ENCODE peak calls at places on chromosomes 7 and 10, in eight cellular contexts. G is WERI-Rb-1, K is fibroblast of pulmonary artery, B is GM10248, C is fibroblast of lung, E is dorsolateral prefrontal cortex, A is WTC11, P is HepG2. U is an unnamed sample.

GRCh38 chr7:80147543-80148376 is 13.1 kb downstream of the GNAI1 start:
- DNase-seq in C (peak; percentile 91), B (no peak), P (no peak), K (peak; percentile 95), E (no peak), A (no peak), G (no peak), U (peak; percentile 52)

GRCh38 chr7:98202367-98203195 is 8.7 kb upstream of the BHLHA15 start:
- DNase-seq in E (peak; percentile 9), K (no peak), G (no peak), B (peak; percentile 92), C (no peak), P (no peak), A (no peak), U (no peak)

GRCh38 chr7:126799541-126799940 is 453.2 kb downstream of the GRM8 start:
- DNase-seq in P (no peak), G (no peak), A (no peak), E (no peak), B (no peak), C (no peak), K (no peak), U (no peak)

GRCh38 chr7:66326501-66327180 is 121.5 kb downstream of the TPST1 start:
- DNase-seq in C (peak; percentile 86), E (no peak), K (peak; percentile 90), B (no peak), G (no peak), A (no peak), P (no peak), U (peak; percentile 91)

GRCh38 chr10:105769248-105770184 is 1128.4 kb downstream of the SORCS3 start:
- DNase-seq in B (no peak), P (no peak), C (peak; percentile 1), E (no peak), K (no peak), A (no peak), G (no peak), U (no peak)

GRCh38 chr10:86730227-86730626 is 26.2 kb upstream of the BMPR1A start:
- DNase-seq in B (no peak), A (no peak), G (no peak), E (peak; percentile 62), C (no peak), P (peak; percentile 47), K (peak; percentile 57), U (no peak)

GRCh38 chr10:95785317-95785716 is 29.4 kb downstream of the ENTPD1 start:
- DNase-seq in A (no peak), E (no peak), B (no peak), C (no peak), G (no peak), K (no peak), P (no peak), U (no peak)

GRCh38 chr10:88960854-88961253 is 8.3 kb upstream of the ACTA2 start:
- DNase-seq in C (no peak), K (no peak), E (no peak), P (no peak), B (no peak), G (no peak), A (no peak), U (no peak)

GRCh38 chr10:106474891-106475290 is 689.6 kb downstream of the SORCS1 start:
- DNase-seq in C (no peak), P (no peak), E (no peak), A (no peak), B (no peak), G (no peak), K (no peak), U (peak; percentile 2)

GRCh38 chr7:143367972-143368371 is 5.5 kb upstream of the FAM131B start:
- DNase-seq in A (no peak), C (no peak), K (no peak), G (no peak), E (no peak), B (no peak), P (no peak), U (no peak)

GRCh38 chr7:96921771-96922170 is 83.6 kb upstream of the DLX6 start:
- DNase-seq in A (no peak), P (no peak), C (no peak), E (no peak), G (no peak), B (no peak), K (no peak), U (no peak)

GRCh38 chr7:93873998-93874574 is 16.5 kb downstream of the TFPI2 start:
- DNase-seq in A (peak; percentile 34), G (no peak), K (no peak), P (no peak), E (no peak), C (no peak), B (no peak), U (no peak)

GRCh38 chr7:961546-962400 is 7.3 kb upstream of the ADAP1 start:
- DNase-seq in K (no peak), A (no peak), P (no peak), B (no peak), C (no peak), E (no peak), G (no peak), U (no peak)

GRCh38 chr10:17644485-17644964 is 574 bp downstream of the STAM start:
- DNase-seq in B (peak; percentile 23), P (no peak), K (peak; percentile 49), A (no peak), G (peak; percentile 53), C (no peak), E (peak; percentile 28), U (no peak)

GRCh38 chr10:83580373-83581012 is 558.8 kb upstream of the GHITM start:
- DNase-seq in G (no peak), P (no peak), K (no peak), E (no peak), B (no peak), C (no peak), A (no peak), U (no peak)

GRCh38 chr7:24731313-24731712 is 26.0 kb downstream of the GSDME start:
- DNase-seq in K (no peak), C (no peak), E (peak; percentile 53), B (no peak), P (no peak), A (no peak), G (no peak), U (no peak)

GRCh38 chr7:36137754-36138153 is 15.3 kb upstream of the EEPD1 start:
- DNase-seq in B (no peak), G (no peak), A (no peak), C (no peak), E (no peak), K (no peak), P (no peak), U (no peak)

DNA sequence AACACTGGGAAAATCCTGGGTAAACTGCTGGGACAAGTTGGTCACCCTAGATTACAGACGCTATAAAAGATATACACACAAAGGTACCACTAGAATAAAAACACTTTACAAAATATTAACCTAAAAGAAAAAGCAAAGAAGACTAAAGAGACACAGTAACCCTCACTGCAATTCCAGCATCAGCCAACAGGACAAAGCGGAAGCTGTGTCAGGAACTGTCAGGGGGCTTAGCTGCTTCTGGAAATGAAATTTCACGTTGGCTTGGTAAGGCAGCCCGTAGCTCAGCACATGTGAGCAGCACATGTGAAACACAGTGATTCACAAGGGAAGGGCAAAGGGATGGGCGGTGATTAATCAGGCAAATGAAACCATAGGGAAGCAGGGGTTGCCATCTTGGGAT is 195.3 kb downstream of the MGMT start:
- DNase-seq in P (no peak), G (no peak), A (no peak), B (no peak), E (no peak), K (no peak), C (no peak), U (no peak)
- TF ChIP-seq CTCF in P (no peak), G (peak; percentile 42), A (no peak), B (no peak), E (no peak), K (no peak), C (no peak), U (no peak)

GRCh38 chr10:90136731-90137316 is 435.4 kb downstream of the KIF20B start:
- DNase-seq in A (peak; percentile 13), C (peak; percentile 32), K (peak; percentile 31), B (no peak), G (no peak), E (no peak), P (no peak), U (no peak)

GRCh38 chr10:90133606-90134005 is 432.2 kb downstream of the KIF20B start:
- DNase-seq in P (no peak), K (no peak), A (no peak), G (no peak), C (no peak), B (no peak), E (no peak), U (no peak)

GRCh38 chr10:90138844-90139243 is 437.5 kb downstream of the KIF20B start:
- DNase-seq in A (no peak), C (no peak), E (no peak), K (peak; percentile 38), B (no peak), G (no peak), P (peak; percentile 4), U (no peak)
- TF ChIP-seq CTCF in A (peak; percentile 63), C (peak; percentile 47), E (peak; percentile 50), K (peak; percentile 55), B (no peak), G (peak; percentile 61), P (peak; percentile 26), U (no peak)

GRCh38 chr10:35594115-35594849 is 10.9 kb upstream of the GJD4 start:
- DNase-seq in A (peak; percentile 45), K (no peak), G (no peak), B (no peak), E (no peak), C (no peak), P (no peak), U (no peak)

GRCh38 chr10:35592421-35592820 is 12.7 kb upstream of the GJD4 start:
- DNase-seq in E (no peak), A (no peak), K (no peak), P (no peak), B (no peak), G (no peak), C (no peak), U (no peak)

GRCh38 chr10:35595106-35595505 is 10.0 kb upstream of the GJD4 start:
- DNase-seq in P (no peak), K (no peak), B (no peak), C (no peak), G (no peak), E (no peak), A (no peak), U (no peak)

GRCh38 chr10:35600193-35600592 is 4.9 kb upstream of the GJD4 start:
- DNase-seq in E (no peak), P (peak; percentile 5), G (no peak), B (no peak), C (no peak), K (peak; percentile 16), A (no peak), U (no peak)

DNA sequence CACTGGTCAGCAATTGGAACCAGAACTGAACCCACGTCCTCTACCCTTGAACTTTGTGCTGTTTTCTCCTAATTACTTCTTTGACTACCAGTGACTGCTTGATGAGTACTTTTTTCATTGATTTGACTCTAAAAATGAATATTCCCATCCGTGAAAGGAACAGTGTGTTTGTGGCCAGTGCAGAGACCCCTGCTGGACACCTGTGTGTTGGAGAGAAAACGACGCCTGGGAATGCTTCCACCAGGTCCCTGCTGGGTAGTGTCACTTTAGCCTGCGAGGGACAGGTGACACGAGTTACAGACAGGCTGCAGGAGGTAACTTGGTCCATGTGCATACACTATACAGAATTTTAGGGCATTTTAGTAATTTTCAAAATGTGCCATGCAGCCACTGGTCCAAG is 6.8 kb upstream of the GJD4 start:
- DNase-seq in B (no peak), A (peak; percentile 20), K (peak; percentile 27), P (peak; percentile 13), C (no peak), E (no peak), G (no peak), U (no peak)
- TF ChIP-seq CTCF in B (no peak), A (no peak), K (peak; percentile 63), P (peak; percentile 62), C (peak; percentile 27), E (no peak), G (peak; percentile 45), U (peak; percentile 41)

GRCh38 chr10:116589911-116590310 is 848 bp upstream of the PNLIPRP1 start:
- DNase-seq in E (no peak), K (no peak), P (no peak), B (no peak), C (no peak), G (no peak), A (no peak), U (no peak)
- TF ChIP-seq CTCF in E (no peak), K (no peak), P (no peak), B (no peak), C (no peak), G (no peak), A (no peak), U (no peak)